ENCODE peak calls at places on chromosome 3, in four cellular contexts. Q, Y, H and R are unnamed samples.

GRCh38 chr3:161559177-161559998 is 62.8 kb downstream of the OTOL1 start:
- DNase-seq in Q (peak), Y (no peak), H (no peak), R (peak)

GRCh38 chr3:34258271-34259015 is 460.0 kb downstream of the PDCD6IP start:
- DNase-seq in Q (no peak), Y (no peak), H (no peak), R (no peak)

GRCh38 chr3:127211118-127212060 is 18.5 kb downstream of the PRR23E start:
- DNase-seq in Q (no peak), Y (no peak), H (no peak), R (no peak)

GRCh38 chr3:46987485-46988401 is 8.3 kb downstream of the NBEAL2 start:
- DNase-seq in Q (peak), Y (peak), H (no peak), R (no peak)

GRCh38 chr3:65338571-65338970 is 650.8 kb upstream of the ADAMTS9 start:
- DNase-seq in Q (peak), Y (no peak), H (no peak), R (no peak)

GRCh38 chr3:197989651-197990050 is 29.6 kb downstream of the LMLN start:
- DNase-seq in Q (no peak), Y (no peak), H (no peak), R (no peak)

GRCh38 chr3:129777806-129778205 is 115.7 kb downstream of the TMCC1 start:
- DNase-seq in Q (no peak), Y (no peak), H (no peak), R (no peak)

GRCh38 chr3:8903191-8903590 is 60.1 kb downstream of the RAD18 start:
- DNase-seq in Q (no peak), Y (no peak), H (no peak), R (no peak)

GRCh38 chr3:54538346-54538745 is 389.5 kb downstream of the LRTM1 start:
- DNase-seq in Q (peak), Y (no peak), H (no peak), R (no peak)
- TF ChIP-seq CTCF in Q (peak), Y (no peak), H (no peak), R (no peak)

GRCh38 chr3:123960791-123961507 is at the start of gene CCDC14:
- DNase-seq in Q (peak), Y (peak), H (peak), R (peak)

GRCh38 chr3:123961508-123961856 is 453 bp upstream of the CCDC14 start:
- DNase-seq in Q (no peak), Y (no peak), H (no peak), R (no peak)
- H3K4me3 ChIP-seq in Q (peak), Y (peak), H (peak), R (peak)

GRCh38 chr3:25661694-25662455 is 2.8 kb downstream of the TOP2B start:
- DNase-seq in Q (no peak), Y (no peak), H (no peak), R (no peak)
- TF ChIP-seq CTCF in Q (no peak), Y (no peak), H (peak), R (no peak)

GRCh38 chr3:39808467-39809180 is 785 bp upstream of the MYRIP start:
- DNase-seq in Q (no peak), Y (peak), H (no peak), R (no peak)
- H3K4me3 ChIP-seq in Q (no peak), Y (peak), H (no peak), R (peak)

GRCh38 chr3:3992312-3992874 is 193.2 kb downstream of the LRRN1 start:
- DNase-seq in Q (no peak), Y (no peak), H (no peak), R (no peak)

GRCh38 chr3:4001976-4002375 is 202.7 kb downstream of the LRRN1 start:
- DNase-seq in Q (no peak), Y (no peak), H (no peak), R (no peak)

GRCh38 chr3:3998140-3998977 is 199.1 kb downstream of the LRRN1 start:
- DNase-seq in Q (peak), Y (no peak), H (no peak), R (peak)
- TF ChIP-seq CTCF in Q (peak), Y (peak), H (no peak), R (peak)

DNA sequence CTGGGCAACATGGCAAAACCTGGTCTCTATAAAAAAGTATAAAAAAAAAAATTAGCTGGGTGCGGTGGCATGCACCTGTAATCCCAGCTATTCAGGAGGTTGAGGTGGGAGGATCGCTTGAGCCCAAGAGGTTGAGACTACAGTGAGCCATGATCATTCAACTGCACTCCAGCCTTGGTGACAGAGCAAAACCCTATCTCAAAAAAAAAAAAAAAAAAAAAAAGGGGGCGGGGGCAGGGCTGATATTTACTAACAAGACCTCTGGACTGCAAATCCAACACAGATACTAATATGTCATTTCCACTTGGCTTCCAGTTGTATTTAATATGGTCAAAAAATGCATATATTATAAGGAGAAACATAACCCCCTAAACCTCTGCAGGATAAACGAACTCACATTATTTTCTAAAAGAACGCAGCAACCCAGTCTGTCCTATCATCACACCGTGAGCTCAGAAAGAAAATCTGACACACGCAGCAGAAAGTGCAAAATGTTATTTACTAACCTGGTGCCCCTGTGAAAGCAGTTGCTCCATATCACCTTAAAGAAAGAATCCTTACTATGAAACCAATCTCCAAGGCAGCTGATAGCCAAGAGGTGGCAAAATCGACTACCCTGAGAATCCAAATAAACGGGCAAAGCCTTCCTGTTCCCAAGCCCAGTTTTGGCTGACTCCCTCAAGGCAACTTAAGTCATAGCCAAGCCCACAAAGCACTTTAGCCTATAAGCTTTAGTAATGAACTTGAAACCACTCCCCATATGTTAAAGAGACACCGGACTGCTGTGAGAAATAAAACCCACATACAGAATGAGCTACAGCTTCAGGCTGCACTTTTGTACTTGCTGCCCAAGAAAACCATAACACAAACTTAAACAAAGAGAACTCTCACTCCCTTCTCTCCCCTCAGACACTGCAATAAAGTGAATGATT is 39.3 kb downstream of the PLD1 start:
- DNase-seq in Q (peak), Y (no peak), H (peak), R (peak)
- H3K4me3 ChIP-seq in Q (peak), Y (peak), H (peak), R (peak)

GRCh38 chr3:53921296-53921695 is 29.6 kb upstream of the SELENOK start:
- DNase-seq in Q (peak), Y (no peak), H (no peak), R (no peak)
- TF ChIP-seq CTCF in Q (peak), Y (no peak), H (peak), R (peak)

GRCh38 chr3:61564405-61565059 is 3.2 kb downstream of the PTPRG start:
- DNase-seq in Q (no peak), Y (peak), H (peak), R (peak)
- H3K4me3 ChIP-seq in Q (peak), Y (peak), H (peak), R (peak)